ENCODE peak calls at places on chromosome 12, in four cellular contexts. W is suprapubic skin, D is ovary, X is stomach. C is an unnamed sample.

GRCh38 chr12:80551897-80552296 is 107.9 kb downstream of the PTPRQ start:
- DNase-seq in W (no peak), D (no peak), X (no peak), C (no peak)

GRCh38 chr12:110807640-110808039 is 39.1 kb upstream of the CCDC63 start:
- DNase-seq in W (no peak), D (no peak), X (no peak), C (no peak)

GRCh38 chr12:77032406-77032805 is 33.0 kb downstream of the E2F7 start:
- DNase-seq in W (no peak), D (no peak), X (no peak), C (no peak)

GRCh38 chr12:78534311-78534710 is 330.3 kb upstream of the SYT1 start:
- DNase-seq in W (no peak), D (no peak), X (no peak), C (no peak)

GRCh38 chr12:131673519-131674265 is 37.2 kb upstream of the SFSWAP start:
- DNase-seq in W (no peak), D (no peak), X (no peak), C (no peak)

GRCh38 chr12:121983546-121984205 is 38.0 kb upstream of the BCL7A start:
- DNase-seq in W (no peak), D (no peak), X (no peak), C (no peak)

GRCh38 chr12:25801621-25802243 is 156.8 kb upstream of the RASSF8 start:
- DNase-seq in W (no peak), D (no peak), X (no peak), C (no peak)

GRCh38 chr12:26116829-26117228 is 8.0 kb downstream of the BHLHE41 start:
- DNase-seq in W (no peak), D (no peak), X (no peak), C (no peak)

GRCh38 chr12:122917508-122918227 is 21.7 kb upstream of the VPS37B start:
- DNase-seq in W (no peak), D (no peak), X (peak; percentile 78), C (no peak)

GRCh38 chr12:3041558-3042164 is 35.5 kb upstream of the TSPAN9 start:
- DNase-seq in W (no peak), D (peak; percentile 52), X (peak; percentile 65), C (no peak)

GRCh38 chr12:81627336-81628189 is 131.6 kb downstream of the PPFIA2 start:
- DNase-seq in W (no peak), D (no peak), X (no peak), C (no peak)

GRCh38 chr12:109385339-109386078 is 37.8 kb downstream of the MYO1H start:
- DNase-seq in W (peak; percentile 72), D (peak; percentile 54), X (no peak), C (no peak)

GRCh38 chr12:55696141-55696540 is 11.6 kb downstream of the ITGA7 start:
- DNase-seq in W (peak; percentile 48), D (peak; percentile 18), X (no peak), C (no peak)

GRCh38 chr12:55698241-55698955 is 9.3 kb downstream of the ITGA7 start:
- DNase-seq in W (peak; percentile 55), D (peak; percentile 19), X (no peak), C (no peak)

GRCh38 chr12:55698965-55699364 is 8.7 kb downstream of the ITGA7 start:
- DNase-seq in W (peak; percentile 39), D (peak; percentile 8), X (no peak), C (no peak)

GRCh38 chr12:55696796-55697462 is 10.8 kb downstream of the ITGA7 start:
- DNase-seq in W (peak; percentile 46), D (peak; percentile 10), X (no peak), C (no peak)

GRCh38 chr12:55697686-55698085 is 10.0 kb downstream of the ITGA7 start:
- DNase-seq in W (peak; percentile 43), D (no peak), X (no peak), C (no peak)
- TF ChIP-seq CTCF in W (no peak), D (no peak), X (no peak), C (no peak)

DNA sequence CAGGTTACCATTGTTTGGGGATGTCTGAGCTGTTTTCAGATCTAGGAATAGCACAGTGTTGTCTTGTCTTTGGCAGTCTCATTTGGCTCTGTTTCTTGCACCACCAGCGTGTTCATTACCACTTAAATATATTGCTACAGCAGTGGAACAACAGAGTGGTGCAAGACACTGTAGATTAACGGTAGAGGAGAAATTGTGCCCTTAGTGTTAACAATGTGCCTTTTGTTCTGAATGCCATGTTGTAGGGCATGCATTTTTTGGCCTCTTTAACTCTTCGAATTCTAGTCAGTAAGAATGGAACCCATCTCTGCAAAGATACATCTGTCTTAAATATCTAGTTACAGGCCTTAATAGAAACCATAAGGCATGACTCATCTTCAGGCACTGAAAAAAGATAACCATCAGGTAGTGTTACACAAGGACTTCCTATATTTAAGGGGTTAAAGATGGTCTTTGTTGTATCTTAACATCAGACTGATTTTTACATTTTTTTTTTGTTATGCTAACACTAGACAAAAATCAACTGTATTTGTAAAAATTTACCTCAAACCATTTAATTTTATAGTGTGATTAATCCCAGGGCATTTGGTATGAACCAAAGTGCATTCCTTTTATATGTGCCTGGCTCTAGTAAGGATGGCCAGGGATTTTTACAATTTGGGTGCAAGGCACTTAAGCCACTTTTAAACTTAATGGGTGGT is 12.9 kb downstream of the DYRK2 start:
- DNase-seq in W (no peak), D (no peak), X (no peak), C (no peak)
- TF ChIP-seq POLR2A in W (no peak), D (no peak), X (no peak), C (no peak)

GRCh38 chr12:6750506-6750905 is 2.4 kb downstream of the MLF2 start:
- DNase-seq in W (no peak), D (no peak), X (no peak), C (no peak)
- H3K36me3 ChIP-seq in W (peaks cover 56% of the 10 kb centered on the region), D (no peaks in the 10 kb centered on the region), X (peaks cover 49% of the 10 kb centered on the region), C (peaks cover 33% of the 10 kb centered on the region)

GRCh38 chr12:118714051-118714460 is 267.3 kb upstream of the SRRM4 start:
- DNase-seq in W (no peak), D (no peak), X (no peak), C (no peak)
- TF ChIP-seq CTCF in W (no peak), D (no peak), X (no peak), C (peak; percentile 34)

DNA sequence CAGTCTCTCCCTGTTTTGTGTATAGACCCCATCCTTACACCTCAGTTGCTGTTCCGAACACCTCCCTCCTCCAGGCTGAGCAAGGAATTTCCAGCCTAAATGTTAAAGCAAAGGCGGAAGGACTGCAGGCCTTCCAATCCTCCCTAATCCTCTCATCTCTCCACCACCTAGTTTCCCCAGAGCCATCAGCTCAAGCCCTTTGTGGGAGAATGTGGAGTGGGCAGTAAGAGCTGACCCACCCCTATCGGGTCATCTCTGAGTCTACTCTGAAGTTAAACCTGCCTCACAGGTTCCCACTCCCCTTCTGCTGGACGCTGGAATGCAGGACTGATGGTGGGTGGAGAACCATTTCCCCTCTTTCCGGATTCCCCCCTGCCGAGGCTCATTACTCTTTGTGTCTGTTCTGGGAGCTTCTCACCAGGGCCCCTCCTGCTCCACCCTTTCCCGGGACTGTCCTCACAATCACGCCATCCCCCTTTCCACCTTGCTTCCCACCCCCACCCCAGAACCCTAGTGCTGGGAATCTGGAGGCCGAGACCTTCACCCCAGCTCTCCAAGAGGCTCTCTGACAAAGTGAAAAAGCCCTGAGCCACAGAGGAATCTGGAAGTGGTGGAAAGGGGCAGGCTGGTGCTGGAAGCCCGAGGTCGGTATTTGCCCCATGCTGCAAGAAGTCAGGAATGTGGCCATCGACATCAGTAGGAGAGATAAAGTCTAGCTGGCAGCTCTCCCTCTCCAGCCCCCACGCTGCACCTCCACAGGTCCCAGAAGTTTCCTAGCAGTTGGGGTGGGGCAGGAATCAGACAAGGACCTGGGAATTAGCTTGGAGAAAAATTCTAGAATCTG is 3.3 kb upstream of the KRT18 start:
- DNase-seq in W (no peak), D (no peak), X (peak; percentile 62), C (no peak)
- TF ChIP-seq POLR2A in W (no peak), D (no peak), X (no peak), C (no peak)

DNA sequence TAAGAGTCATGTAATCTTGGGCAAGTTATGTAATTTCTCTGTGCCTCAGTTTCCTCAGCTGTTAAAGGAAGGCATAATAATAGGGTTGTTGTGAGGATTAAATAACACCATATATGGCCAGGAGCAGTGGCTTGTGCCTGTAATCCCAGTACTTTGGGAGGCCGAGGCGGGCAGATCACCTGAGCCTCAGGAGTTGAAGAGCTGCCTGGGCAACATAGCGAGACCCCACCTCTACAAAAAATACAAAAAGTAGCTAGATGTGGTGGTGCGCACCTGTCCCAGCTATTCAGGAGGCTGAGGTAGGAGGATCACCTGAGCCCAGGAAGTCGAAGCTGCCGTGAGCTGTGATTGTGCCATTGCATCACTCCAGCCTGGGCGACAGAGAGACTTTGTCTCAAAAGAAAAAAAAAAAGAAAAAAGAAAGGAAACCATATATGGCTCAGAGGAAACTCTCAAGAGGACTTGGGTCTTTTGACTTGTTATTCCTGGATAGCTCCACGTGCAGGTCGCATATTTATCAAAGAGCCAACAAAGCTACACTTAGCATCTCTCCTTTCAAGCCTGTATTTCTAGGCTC is 6.9 kb downstream of the GPRC5A start:
- DNase-seq in W (no peak), D (no peak), X (no peak), C (no peak)
- H3K36me3 ChIP-seq in W (no peaks in the 10 kb centered on the region), D (no peaks in the 10 kb centered on the region), X (no peaks in the 10 kb centered on the region), C (no peaks in the 10 kb centered on the region)

GRCh38 chr12:46024099-46024498 is 33.7 kb upstream of the SCAF11 start:
- DNase-seq in W (no peak), D (no peak), X (no peak), C (no peak)
- TF ChIP-seq CTCF in W (no peak), D (no peak), X (no peak), C (no peak)